ENCODE peak calls at places on chromosomes 3 and 15, in five cellular contexts. V is BJ, U is OCI-LY7, C is fibroblast of pulmonary artery, N is cardiac fibroblast. D is an unnamed sample.

GRCh38 chr3:171181907-171182690 is 155.6 kb upstream of the SLC2A2 start:
- DNase-seq in V (no peak), U (no peak), C (peak; percentile 66), N (peak; percentile 56), D (no peak)

GRCh38 chr3:81723732-81724313 is 37.6 kb downstream of the GBE1 start:
- DNase-seq in V (no peak), U (no peak), C (peak; percentile 66), N (peak; percentile 72), D (no peak)

GRCh38 chr3:38829404-38829803 is 13.4 kb upstream of the SCN10A start:
- DNase-seq in V (peak; percentile 41), U (no peak), C (peak; percentile 87), N (peak; percentile 92), D (peak; percentile 49)

GRCh38 chr15:81294501-81294850 is 29.5 kb downstream of the STARD5 start:
- DNase-seq in V (no peak), U (peak; percentile 56), C (no peak), N (no peak), D (no peak)

GRCh38 chr3:46470831-46471230 is 6.1 kb upstream of the LTF start:
- DNase-seq in V (no peak), U (no peak), C (no peak), N (no peak), D (no peak)

GRCh38 chr15:45181491-45182285 is 6.1 kb downstream of the SHF start:
- DNase-seq in V (no peak), U (no peak), C (no peak), N (no peak), D (no peak)

GRCh38 chr3:49869525-49870126 is at the start of gene CAMKV:
- DNase-seq in V (no peak), U (peak; percentile 35), C (no peak), N (no peak), D (no peak)

GRCh38 chr3:172201990-172202318 is 162.6 kb downstream of the FNDC3B start:
- DNase-seq in V (no peak), U (no peak), C (peak; percentile 96), N (peak; percentile 98), D (peak; percentile 54)

GRCh38 chr3:115853083-115853482 is 229.8 kb downstream of the GAP43 start:
- DNase-seq in V (no peak), U (no peak), C (no peak), N (no peak), D (no peak)

GRCh38 chr3:13927295-13927694 is 47.4 kb upstream of the WNT7A start:
- DNase-seq in V (no peak), U (no peak), C (no peak), N (no peak), D (no peak)

GRCh38 chr3:82461049-82461889 is 699.8 kb upstream of the GBE1 start:
- DNase-seq in V (no peak), U (no peak), C (no peak), N (no peak), D (no peak)

GRCh38 chr15:61155741-61156700 is 73.1 kb downstream of the RORA start:
- DNase-seq in V (no peak), U (no peak), C (peak; percentile 76), N (peak; percentile 68), D (no peak)

GRCh38 chr15:64017082-64017588 is 29.1 kb downstream of the DAPK2 start:
- DNase-seq in V (no peak), U (no peak), C (no peak), N (peak; percentile 72), D (no peak)

DNA sequence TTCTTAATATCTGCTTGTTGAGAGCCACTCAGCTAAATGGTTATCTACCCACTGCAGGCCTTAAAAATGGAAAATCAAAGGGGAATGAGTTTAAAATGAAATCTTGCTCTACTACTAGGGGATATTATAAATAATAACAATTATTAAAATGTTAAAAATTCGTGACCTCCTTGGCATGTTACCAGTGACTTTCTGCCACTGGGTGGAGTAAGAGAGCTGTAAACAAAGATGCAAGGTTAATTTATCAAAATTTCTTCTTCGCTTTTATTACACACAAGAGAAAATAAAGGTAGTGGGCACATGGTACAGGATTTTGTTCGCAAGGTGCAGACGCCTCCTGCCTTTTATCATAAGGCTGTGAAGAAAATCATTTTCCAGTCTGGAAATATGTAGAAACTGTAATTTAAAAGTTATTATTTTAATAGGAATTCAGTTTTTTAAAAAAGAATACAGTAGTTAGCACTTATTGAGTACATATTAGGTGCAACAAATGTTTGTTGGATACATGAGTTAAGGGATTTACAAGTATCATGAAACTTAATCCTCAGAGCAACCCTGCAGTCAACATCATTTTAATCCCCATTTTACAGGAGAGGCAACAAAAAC is 272.6 kb downstream of the SUCLG2 start:
- DNase-seq in V (no peak), U (peak; percentile 57), C (peak; percentile 64), N (peak; percentile 64), D (no peak)
- TF ChIP-seq CTCF in V (peak; percentile 74), U (peak; percentile 92), C (peak; percentile 78), N (peak; percentile 63), D (peak; percentile 64)

GRCh38 chr3:32591960-32592462 is 21.4 kb upstream of the DYNC1LI1 start:
- DNase-seq in V (no peak), U (no peak), C (no peak), N (no peak), D (no peak)
- H3K4me3 ChIP-seq in V (no peak overlapping the region), U (no peak overlapping the region), C (no peak overlapping the region), N (no peak overlapping the region), D (no peak overlapping the region)

GRCh38 chr3:32239638-32240550 is 1.4 kb downstream of the CMTM8 start:
- DNase-seq in V (no peak), U (peak; percentile 67), C (peak; percentile 46), N (peak; percentile 32), D (no peak)
- TF ChIP-seq CTCF in V (peak; percentile 25), U (peak; percentile 80), C (peak; percentile 53), N (peak; percentile 44), D (peak; percentile 47)

GRCh38 chr3:48473617-48473952 is 27.0 kb downstream of the ATRIP start:
- DNase-seq in V (no peak), U (no peak), C (no peak), N (no peak), D (no peak)
- H3K4me3 ChIP-seq in V (no peak overlapping the region), U (peak overlapping the region; percentile 76), C (no peak overlapping the region), N (no peak overlapping the region), D (no peak overlapping the region)

DNA sequence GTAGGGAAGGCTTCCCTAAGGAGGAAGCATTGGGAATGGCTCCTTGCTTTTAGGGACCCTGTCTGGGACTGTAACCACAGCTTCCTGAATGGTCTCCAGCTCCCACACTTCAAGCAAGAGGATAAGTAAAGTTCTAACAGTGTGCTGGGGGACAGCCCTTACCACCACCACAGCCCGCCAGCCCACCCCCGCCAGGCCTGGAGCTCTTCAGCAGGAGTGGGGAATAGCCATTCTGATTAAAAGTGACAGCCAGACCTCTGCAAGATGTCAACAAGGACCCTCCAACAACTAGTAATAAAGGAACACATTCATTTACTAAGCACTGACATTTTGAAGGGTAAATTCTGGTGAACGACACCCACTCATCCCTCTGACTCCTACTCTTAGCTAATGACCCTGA is 49.4 kb downstream of the CPN2 start:
- DNase-seq in V (no peak), U (no peak), C (no peak), N (no peak), D (no peak)
- TF ChIP-seq CTCF in V (no peak), U (no peak), C (no peak), N (no peak), D (no peak)

GRCh38 chr15:70272565-70273355 is 175.0 kb upstream of the TLE3 start:
- DNase-seq in V (no peak), U (no peak), C (no peak), N (no peak), D (no peak)
- H3K4me3 ChIP-seq in V (no peak overlapping the region), U (no peak overlapping the region), C (no peak overlapping the region), N (no peak overlapping the region), D (no peak overlapping the region)

DNA sequence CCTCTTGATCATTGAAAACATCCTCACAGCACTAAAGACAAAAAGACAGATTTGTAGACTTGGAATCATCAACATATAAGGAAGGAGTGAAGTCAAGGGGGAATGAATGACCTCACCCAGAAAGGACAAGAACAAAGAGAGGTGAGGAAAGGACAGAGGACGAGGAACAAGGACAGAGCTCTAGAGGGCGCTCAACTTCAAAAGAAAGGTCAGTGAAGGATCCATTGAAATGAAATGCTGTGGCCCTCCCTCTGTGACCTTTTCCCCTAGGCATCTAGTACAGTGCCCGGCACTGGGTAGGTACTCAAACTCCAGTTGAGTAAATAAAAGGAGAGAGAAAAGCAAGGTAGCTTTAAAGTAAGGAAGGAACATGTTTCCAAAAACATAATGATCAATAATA is 2.6 kb downstream of the ATP8B4 start:
- DNase-seq in V (no peak), U (peak; percentile 40), C (peak; percentile 22), N (peak; percentile 65), D (no peak)
- TF ChIP-seq CTCF in V (peak; percentile 37), U (peak; percentile 63), C (peak; percentile 33), N (peak; percentile 32), D (peak; percentile 36)

GRCh38 chr15:66825731-66826130 is 123.7 kb downstream of the SMAD6 start:
- DNase-seq in V (no peak), U (no peak), C (no peak), N (no peak), D (no peak)

GRCh38 chr15:66826504-66826903 is 124.5 kb downstream of the SMAD6 start:
- DNase-seq in V (no peak), U (no peak), C (no peak), N (no peak), D (no peak)

GRCh38 chr15:66827698-66828055 is 125.6 kb downstream of the SMAD6 start:
- DNase-seq in V (no peak), U (no peak), C (no peak), N (no peak), D (no peak)

GRCh38 chr15:66825139-66825538 is 123.1 kb downstream of the SMAD6 start:
- DNase-seq in V (no peak), U (no peak), C (no peak), N (no peak), D (no peak)

DNA sequence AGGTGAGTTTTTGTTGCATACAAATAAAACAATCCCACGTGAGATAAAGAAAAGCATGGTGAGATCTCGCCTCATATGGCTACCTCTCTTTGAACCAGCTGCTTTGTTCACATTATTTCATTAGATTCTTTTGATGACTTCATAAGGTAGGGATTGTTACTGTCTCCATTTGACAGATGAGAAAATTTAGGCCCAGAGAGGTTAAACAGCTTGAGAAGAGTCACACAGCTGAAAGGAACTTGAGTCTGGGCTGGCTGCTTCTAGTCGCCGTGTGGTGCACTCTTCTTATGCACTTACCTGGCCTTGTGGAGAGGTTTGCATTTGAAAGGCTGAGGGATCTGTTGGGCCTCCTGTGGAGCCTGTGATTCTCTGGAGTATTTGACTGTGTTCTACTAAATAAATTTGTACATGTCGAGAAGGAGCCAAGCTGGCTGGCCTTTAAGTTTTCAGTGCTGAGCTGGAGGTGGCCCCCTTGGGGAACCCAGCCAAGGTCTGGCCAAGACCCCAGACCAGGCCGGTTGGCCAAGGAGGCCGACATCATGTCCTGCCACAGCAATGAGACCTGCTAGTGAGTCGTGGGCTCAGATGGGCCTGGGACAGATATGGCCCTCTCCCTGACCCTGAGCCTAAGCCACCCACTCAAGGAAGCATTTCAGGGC is 125.1 kb downstream of the SMAD6 start:
- DNase-seq in V (no peak), U (no peak), C (no peak), N (no peak), D (no peak)
- H3K4me3 ChIP-seq in V (no peak overlapping the region), U (no peak overlapping the region), C (no peak overlapping the region), N (no peak overlapping the region), D (no peak overlapping the region)

GRCh38 chr3:16385151-16385550 is 120.1 kb downstream of the OXNAD1 start:
- DNase-seq in V (no peak), U (no peak), C (no peak), N (no peak), D (no peak)
- TF ChIP-seq CTCF in V (no peak), U (no peak), C (no peak), N (no peak), D (no peak)